ENCODE peak calls at places on chromosomes 4 and X, in eight cellular contexts. F is transverse colon, Q is ovary, Z is MCF 10A, M is ascending aorta, V is GM13976, W is left lung, O is HFFc6. K is an unnamed sample.
A peak's percentile ranks its signal among the peaks of the same experiment; 100 is the strongest.

GRCh38 chr4:26621366-26621765 is 37.5 kb downstream of the TBC1D19 start:
- DNase-seq in W (no peak), Z (no peak), Q (no peak), F (no peak), O (no peak), M (no peak), V (no peak), K (no peak)

GRCh38 chrX:150324035-150324728 is 38.9 kb upstream of the MAMLD1 start:
- DNase-seq in V (no peak), Z (peak; percentile 73), W (no peak), F (no peak), O (peak; percentile 76), M (peak; percentile 50), Q (no peak), K (no peak)

GRCh38 chr4:181846934-181847333 is 396.3 kb upstream of the TENM3 start:
- DNase-seq in Q (no peak), W (no peak), M (no peak), Z (no peak), V (no peak), F (no peak), O (no peak), K (no peak)

GRCh38 chr4:113540859-113541258 is 220.7 kb downstream of the CAMK2D start:
- DNase-seq in Q (no peak), Z (no peak), M (no peak), V (no peak), O (no peak), F (no peak), W (no peak), K (no peak)

GRCh38 chrX:117998171-117998570 is 118.4 kb downstream of the KLHL13 start:
- DNase-seq in O (no peak), M (no peak), Z (no peak), V (no peak), W (no peak), Q (no peak), F (no peak), K (no peak)

GRCh38 chr4:158217763-158218162 is 7.5 kb downstream of the TMEM144 start:
- DNase-seq in O (no peak), W (no peak), Z (no peak), Q (no peak), V (no peak), M (no peak), F (no peak), K (no peak)

GRCh38 chrX:12974217-12974796 is 603 bp upstream of the TMSB4X start:
- DNase-seq in Z (peak; percentile 56), V (no peak), M (peak; percentile 85), F (peak; percentile 74), W (peak; percentile 68), O (peak; percentile 48), Q (peak; percentile 66), K (peak; percentile 32)

GRCh38 chr4:108774809-108775530 is 12.1 kb upstream of the ETNPPL start:
- DNase-seq in W (peak; percentile 39), Z (peak; percentile 68), O (no peak), Q (no peak), M (no peak), V (no peak), F (no peak), K (no peak)

GRCh38 chr4:183544109-183544508 is 39.3 kb downstream of the ING2 start:
- DNase-seq in F (no peak), V (no peak), O (no peak), Z (no peak), W (no peak), M (no peak), Q (no peak), K (no peak)

GRCh38 chrX:131812847-131813825 is 210.0 kb upstream of the STK26 start:
- DNase-seq in F (peak; percentile 82), Q (peak; percentile 81), V (peak; percentile 75), O (no peak), Z (peak; percentile 80), M (peak; percentile 88), W (peak; percentile 79), K (peak; percentile 52)

GRCh38 chr4:40736910-40737309 is 12.8 kb upstream of the NSUN7 start:
- DNase-seq in F (no peak), O (peak; percentile 9), Q (no peak), M (no peak), V (peak; percentile 65), Z (peak; percentile 52), W (no peak), K (no peak)

GRCh38 chr4:125316781-125317525 is 2.2 kb downstream of the FAT4 start:
- DNase-seq in O (peak; percentile 23), W (peak; percentile 33), M (peak; percentile 74), V (peak; percentile 23), Q (peak; percentile 53), Z (peak; percentile 49), F (peak; percentile 14), K (peak; percentile 23)

GRCh38 chr4:102036016-102036415 is 245.5 kb downstream of the BANK1 start:
- DNase-seq in M (no peak), Z (no peak), Q (no peak), W (no peak), F (no peak), V (no peak), O (no peak), K (no peak)

GRCh38 chr4:123349401-123350190 is 47.0 kb upstream of the SPRY1 start:
- DNase-seq in M (no peak), O (no peak), Z (no peak), V (no peak), W (no peak), F (no peak), Q (no peak), K (no peak)

GRCh38 chrX:105463483-105463882 is 243.0 kb upstream of the TEX13A start:
- DNase-seq in O (no peak), W (no peak), F (no peak), Q (no peak), M (no peak), Z (peak; percentile 56), V (no peak), K (no peak)

GRCh38 chr4:165684177-165684870 is 188.7 kb upstream of the TLL1 start:
- DNase-seq in M (no peak), O (peak; percentile 36), Q (no peak), W (no peak), V (no peak), Z (peak; percentile 94), F (no peak), K (no peak)

GRCh38 chrX:150238656-150239382 is 124.3 kb upstream of the MAMLD1 start:
- DNase-seq in W (no peak), V (no peak), Z (no peak), O (no peak), Q (no peak), F (no peak), M (peak; percentile 42), K (no peak)

GRCh38 chr4:147480891-147481576 is at the start of gene EDNRA:
- DNase-seq in Q (peak; percentile 66), Z (no peak), O (peak; percentile 17), M (peak; percentile 69), F (no peak), V (peak; percentile 25), W (peak; percentile 38), K (no peak)

GRCh38 chr4:150867148-150867547 is 147.9 kb downstream of the LRBA start:
- DNase-seq in O (peak; percentile 82), F (no peak), M (no peak), Q (no peak), V (peak; percentile 65), Z (peak; percentile 84), W (no peak), K (no peak)
- TF ChIP-seq CTCF in O (peak; percentile 89), F (peak; percentile 78), M (peak; percentile 73), Q (peak; percentile 31), V (peak; percentile 21), Z (peak; percentile 49), W (peak; percentile 36), K (no peak)

DNA sequence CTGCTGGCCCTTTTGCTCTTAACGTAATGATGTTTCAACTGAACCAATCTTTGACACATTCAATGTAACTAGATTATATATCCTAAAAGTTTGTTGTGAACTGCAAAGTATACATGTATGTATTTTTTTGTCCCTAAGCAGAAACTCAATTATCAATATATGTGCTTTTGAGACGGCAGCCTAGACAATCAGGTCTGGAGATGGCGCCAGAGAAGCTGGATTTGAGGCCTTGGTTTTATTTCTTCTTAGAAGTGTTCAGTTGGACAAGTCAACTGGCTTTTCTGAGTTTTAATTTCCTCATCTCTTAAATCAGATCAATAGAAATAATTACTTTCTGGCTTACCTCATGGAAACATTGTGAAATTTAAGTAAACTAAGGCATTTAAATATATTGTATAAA is 62.5 kb downstream of the DCAF8L1 start:
- DNase-seq in Q (no peak), O (no peak), F (peak; percentile 54), Z (peak; percentile 41), M (no peak), V (no peak), W (no peak), K (no peak)
- TF ChIP-seq CTCF in Q (no peak), O (no peak), F (no peak), Z (peak; percentile 22), M (no peak), V (no peak), W (no peak), K (no peak)

GRCh38 chr4:187378441-187378840 is 617.1 kb upstream of the ZFP42 start:
- DNase-seq in Q (no peak), F (no peak), W (no peak), V (no peak), M (no peak), O (no peak), Z (no peak), K (no peak)

GRCh38 chr4:187383181-187383580 is 612.4 kb upstream of the ZFP42 start:
- DNase-seq in F (no peak), Z (no peak), W (no peak), O (no peak), M (no peak), V (no peak), Q (no peak), K (no peak)

DNA sequence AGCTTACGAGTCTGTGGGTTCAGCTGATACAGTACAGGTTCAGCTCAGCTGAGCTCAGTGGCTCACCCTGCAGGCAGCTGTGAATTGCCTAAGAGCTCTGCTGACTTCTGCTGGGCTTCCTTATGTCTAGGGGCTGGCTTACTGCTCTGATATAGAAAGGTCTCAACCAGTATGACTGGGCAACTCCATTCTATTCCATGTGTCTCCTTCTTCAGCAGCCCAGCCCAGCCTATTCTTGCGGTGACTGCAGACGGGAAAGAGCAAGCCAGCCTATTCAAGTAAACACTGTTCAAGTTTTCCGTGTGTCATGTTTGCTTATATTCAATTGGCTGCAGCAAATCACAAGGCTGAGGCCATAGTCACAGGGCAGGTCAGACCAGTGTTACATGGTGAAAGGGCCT is 615.4 kb upstream of the ZFP42 start:
- DNase-seq in W (no peak), O (peak; percentile 24), Q (no peak), V (no peak), Z (peak; percentile 38), M (no peak), F (peak; percentile 38), K (no peak)
- TF ChIP-seq CTCF in W (no peak), O (peak; percentile 64), Q (no peak), V (no peak), Z (no peak), M (no peak), F (peak; percentile 31), K (no peak)

DNA sequence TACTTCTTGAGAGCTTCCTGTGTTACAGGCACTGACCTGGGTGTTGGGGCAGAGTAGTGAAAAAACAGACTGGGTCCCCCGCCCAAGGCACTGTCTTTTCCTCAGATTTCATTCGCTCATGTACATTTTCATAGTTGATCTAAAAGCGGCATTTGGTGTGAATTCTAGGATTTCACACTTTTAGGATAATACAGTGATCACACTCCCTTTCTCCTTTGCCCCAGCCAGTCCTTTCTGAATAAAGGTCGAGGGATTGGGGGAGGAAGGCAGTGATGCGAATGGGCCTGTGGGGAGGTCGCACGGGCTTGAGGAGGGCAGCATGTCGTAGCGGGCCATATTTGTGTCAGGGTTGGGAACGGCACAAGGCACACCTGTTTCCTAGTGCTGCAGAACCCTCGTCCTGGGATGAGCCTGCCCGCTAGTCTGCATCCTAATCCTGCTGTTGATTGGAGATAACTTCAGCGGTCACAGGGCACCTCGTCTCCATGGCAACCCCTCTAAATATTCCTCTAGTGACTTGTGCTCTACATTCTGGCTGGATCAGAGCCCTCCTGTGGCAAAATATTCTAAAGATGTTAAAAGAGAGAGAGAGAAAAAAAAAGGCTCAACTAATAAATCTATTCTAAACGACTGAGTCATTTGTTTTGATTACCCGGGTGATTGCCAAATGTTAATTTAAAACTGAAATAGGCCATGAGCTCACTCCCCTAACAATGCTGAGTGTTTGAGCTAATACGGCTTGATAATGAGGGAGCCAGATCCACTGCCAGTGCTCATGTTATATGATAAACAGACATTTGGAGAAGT is 21.8 kb downstream of the FHL1 start:
- DNase-seq in Z (peak; percentile 56), W (peak; percentile 33), V (no peak), M (peak; percentile 92), F (peak; percentile 47), Q (peak; percentile 29), O (peak; percentile 96), K (no peak)
- TF ChIP-seq CTCF in Z (no peak), W (no peak), V (no peak), M (no peak), F (no peak), Q (no peak), O (peak; percentile 34), K (no peak)